ENCODE peak calls at places on chromosomes 3 and 15, in six cellular contexts. I is HepG2, H is K562, L is A549, J is H1, G is GM12878. K is an unnamed sample.
A peak's percentile ranks its signal among the peaks of the same experiment; 100 is the strongest.

GRCh38 chr15:90060797-90061196 is 41.5 kb downstream of the IDH2 start:
- DNase-seq in I (no peak), H (no peak), L (no peak), J (no peak), G (no peak), K (no peak)

GRCh38 chr3:197224034-197224444 is 74.4 kb downstream of the DLG1 start:
- DNase-seq in I (peak; percentile 56), H (peak; percentile 49), L (peak; percentile 50), J (no peak), G (peak; percentile 19), K (peak; percentile 68)

GRCh38 chr3:4996771-4997291 is 17.6 kb downstream of the BHLHE40 start:
- DNase-seq in I (no peak), H (peak; percentile 42), L (no peak), J (no peak), G (no peak), K (no peak)

GRCh38 chr3:192275741-192276355 is 451.5 kb downstream of the FGF12 start:
- DNase-seq in I (no peak), H (no peak), L (no peak), J (no peak), G (no peak), K (no peak)

GRCh38 chr15:44537728-44538240 is 837 bp downstream of the EIF3J start:
- DNase-seq in I (peak; percentile 49), H (peak; percentile 26), L (peak; percentile 48), J (no peak), G (no peak), K (peak; percentile 33)

GRCh38 chr15:31396881-31397560 is 70.4 kb downstream of the KLF13 start:
- DNase-seq in I (peak; percentile 40), H (peak; percentile 80), L (peak; percentile 92), J (peak; percentile 93), G (no peak), K (peak; percentile 82)

GRCh38 chr3:58999134-58999778 is 50.6 kb downstream of the CFAP20DC start:
- DNase-seq in I (no peak), H (peak; percentile 11), L (no peak), J (no peak), G (no peak), K (no peak)

GRCh38 chr15:39623550-39623931 is 42.7 kb downstream of the THBS1 start:
- DNase-seq in I (no peak), H (no peak), L (no peak), J (no peak), G (peak; percentile 83), K (no peak)

GRCh38 chr15:99057697-99058420 is 47.0 kb upstream of the SYNM start:
- DNase-seq in I (no peak), H (no peak), L (no peak), J (peak; percentile 42), G (peak; percentile 45), K (no peak)

GRCh38 chr3:122312826-122313225 is 12.2 kb upstream of the CSTA start:
- DNase-seq in I (no peak), H (no peak), L (no peak), J (no peak), G (no peak), K (no peak)

GRCh38 chr15:90845201-90845949 is 23.0 kb upstream of the FURIN start:
- DNase-seq in I (no peak), H (no peak), L (peak; percentile 60), J (no peak), G (peak; percentile 50), K (no peak)

GRCh38 chr15:38894260-38894948 is 329.8 kb upstream of the RASGRP1 start:
- DNase-seq in I (no peak), H (no peak), L (peak; percentile 75), J (no peak), G (no peak), K (no peak)

GRCh38 chr3:169232863-169233262 is 430.6 kb downstream of the MECOM start:
- DNase-seq in I (no peak), H (no peak), L (no peak), J (no peak), G (no peak), K (no peak)
- TF ChIP-seq CHD2 in I (no peak), H (no peak), L (no peak), J (no peak), G (no peak), K (no peak)

GRCh38 chr3:160448845-160449659 is 534 bp downstream of the TRIM59 start:
- DNase-seq in I (no peak), H (no peak), L (peak; percentile 83), J (no peak), G (no peak), K (peak; percentile 37)

GRCh38 chr3:160446522-160447056 is 3.0 kb downstream of the TRIM59 start:
- DNase-seq in I (no peak), H (no peak), L (no peak), J (no peak), G (no peak), K (no peak)

GRCh38 chr3:160447544-160447943 is 2.0 kb downstream of the TRIM59 start:
- DNase-seq in I (no peak), H (no peak), L (no peak), J (no peak), G (no peak), K (no peak)

GRCh38 chr3:160444411-160444810 is 5.2 kb downstream of the TRIM59 start:
- DNase-seq in I (no peak), H (peak; percentile 48), L (peak; percentile 11), J (no peak), G (no peak), K (peak; percentile 28)

GRCh38 chr3:160445854-160446253 is 3.7 kb downstream of the TRIM59 start:
- DNase-seq in I (no peak), H (no peak), L (no peak), J (no peak), G (no peak), K (no peak)
- TF ChIP-seq USF2 in I (no peak), H (no peak), L (no peak), J (no peak), G (no peak), K (no peak)

GRCh38 chr3:42855219-42855546 is 20.5 kb downstream of the CYP8B1 start:
- DNase-seq in I (no peak), H (no peak), L (no peak), J (no peak), G (no peak), K (no peak)

GRCh38 chr3:42853056-42853455 is 22.6 kb downstream of the CYP8B1 start:
- DNase-seq in I (no peak), H (no peak), L (no peak), J (no peak), G (no peak), K (no peak)

GRCh38 chr3:42856544-42856943 is 19.1 kb downstream of the CYP8B1 start:
- DNase-seq in I (no peak), H (no peak), L (no peak), J (no peak), G (no peak), K (no peak)

GRCh38 chr3:42853739-42854302 is 21.9 kb downstream of the CYP8B1 start:
- DNase-seq in I (peak; percentile 96), H (no peak), L (no peak), J (no peak), G (no peak), K (no peak)

DNA sequence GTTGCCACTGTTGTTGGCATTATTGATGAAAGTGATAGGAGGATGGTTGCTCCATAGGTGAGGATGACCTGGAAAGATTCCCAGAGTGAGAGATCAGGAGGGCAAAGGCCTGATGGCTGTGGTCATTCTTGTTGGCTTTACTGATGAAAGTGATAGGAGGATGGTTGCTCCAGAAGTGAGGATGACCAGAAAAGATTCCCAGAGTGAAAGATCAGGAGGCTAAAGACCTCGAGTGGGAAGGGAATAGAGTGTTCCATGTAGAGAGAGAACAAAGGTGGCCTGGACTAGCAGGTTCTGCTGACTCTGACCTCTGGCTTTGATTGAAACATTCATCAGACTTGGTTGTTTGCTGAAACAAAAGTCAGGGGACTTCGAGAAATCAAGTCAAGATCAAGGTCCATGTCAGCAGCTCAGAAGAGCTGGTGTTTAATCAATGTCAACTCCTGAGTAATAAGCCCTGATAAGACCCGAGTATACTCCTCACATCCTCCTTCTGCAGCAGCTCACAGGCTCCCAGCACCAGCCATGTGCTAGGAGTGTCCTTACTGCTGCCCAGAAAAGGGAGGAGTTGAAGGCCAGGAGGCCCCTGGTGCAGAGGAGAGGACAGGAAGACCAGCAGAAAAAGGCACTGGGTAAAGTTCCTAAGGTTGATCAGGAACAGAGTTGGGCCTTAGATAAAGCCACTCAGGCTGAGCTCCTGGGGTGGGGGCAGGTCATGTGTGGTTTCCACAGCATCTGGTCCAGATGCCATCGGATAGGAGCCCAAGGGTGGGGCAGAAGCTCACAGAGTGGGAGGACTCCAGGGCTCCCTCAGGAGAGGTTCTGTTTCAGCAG is 19.9 kb downstream of the CYP8B1 start:
- DNase-seq in I (peak; percentile 99), H (peak; percentile 41), L (no peak), J (no peak), G (no peak), K (no peak)
- TF ChIP-seq CHD2 in I (peak; percentile 9), H (no peak), L (no peak), J (no peak), G (no peak), K (no peak)

DNA sequence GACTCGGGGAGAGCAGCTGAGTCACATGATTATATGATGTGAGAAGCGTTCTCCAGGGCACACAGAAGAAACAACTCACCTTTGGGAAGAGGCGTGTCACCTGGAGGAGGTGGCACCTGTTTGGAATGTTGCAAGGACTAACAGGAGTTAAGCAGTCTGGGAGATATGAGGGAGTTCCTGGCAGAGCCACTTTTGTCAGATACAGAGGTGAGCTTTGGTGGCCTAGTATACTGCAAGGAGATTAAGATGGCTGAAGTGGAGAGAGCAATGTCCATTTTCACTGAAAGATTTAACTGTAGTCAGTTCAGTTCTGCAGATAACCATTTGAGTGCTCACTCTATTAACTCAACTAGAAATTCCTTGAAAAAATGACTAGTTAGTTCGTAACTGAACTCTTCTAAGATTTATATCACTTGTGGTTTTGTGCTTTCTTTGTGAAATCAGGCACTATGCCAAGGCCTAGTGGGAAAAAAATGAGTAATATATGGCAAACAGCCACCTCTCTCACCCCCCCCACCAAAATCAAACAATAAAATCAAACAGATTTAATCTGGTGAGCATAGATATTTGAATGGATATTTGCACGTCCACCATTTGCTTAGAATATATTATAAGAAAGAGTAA is 61.3 kb downstream of the CRYBG3 start:
- DNase-seq in I (no peak), H (no peak), L (peak; percentile 4), J (no peak), G (no peak), K (no peak)
- TF ChIP-seq USF2 in I (no peak), H (no peak), L (no peak), J (no peak), G (no peak), K (no peak)

GRCh38 chr15:74563442-74563841 is 22.4 kb downstream of the ARID3B start:
- DNase-seq in I (no peak), H (no peak), L (no peak), J (no peak), G (no peak), K (no peak)
- TF ChIP-seq CHD2 in I (no peak), H (no peak), L (no peak), J (no peak), G (no peak), K (no peak)

DNA sequence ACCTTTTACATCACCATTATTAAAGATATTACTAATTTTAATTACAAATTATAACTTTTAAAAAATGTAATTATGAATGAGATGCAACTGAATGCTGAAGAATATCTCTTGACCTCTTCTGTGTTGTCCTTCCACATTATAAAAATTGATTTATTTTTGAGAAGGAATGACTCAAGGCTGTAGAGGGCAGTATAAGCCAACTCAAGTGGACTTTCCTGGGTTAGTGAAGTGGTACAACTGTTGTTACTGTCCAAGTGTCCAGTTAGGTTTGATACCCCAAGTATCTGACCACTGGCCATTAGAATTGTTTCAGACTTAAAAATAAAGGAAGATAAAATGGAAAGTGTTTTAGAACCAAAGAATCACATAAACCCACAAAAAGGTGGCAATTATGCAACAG is 51.9 kb downstream of the BBX start:
- DNase-seq in I (peak; percentile 48), H (peak; percentile 10), L (peak; percentile 56), J (no peak), G (no peak), K (peak; percentile 35)
- TF ChIP-seq USF2 in I (no peak), H (no peak), L (no peak), J (no peak), G (no peak), K (no peak)

GRCh38 chr15:60649845-60650548 is 171.1 kb upstream of the ICE2 start:
- DNase-seq in I (peak; percentile 41), H (no peak), L (no peak), J (no peak), G (peak; percentile 57), K (no peak)
- TF ChIP-seq CHD2 in I (no peak), H (no peak), L (no peak), J (no peak), G (no peak), K (no peak)